ENCODE peak calls at places on chromosomes 11 and 22, in four cellular contexts. V is H9, C is mesendoderm, H is H1. G is an unnamed sample.

GRCh38 chr11:111777094-111778046 is 11.2 kb upstream of the PPP2R1B start:
- DNase-seq in V (no peak), C (peak; percentile 71), H (no peak), G (peak; percentile 82)

GRCh38 chr11:64661622-64662021 is 61.4 kb downstream of the NRXN2 start:
- DNase-seq in V (no peak), C (no peak), H (no peak), G (no peak)

GRCh38 chr11:118649941-118650340 is 29.5 kb downstream of the TREH start:
- DNase-seq in V (no peak), C (no peak), H (no peak), G (no peak)

GRCh38 chr11:132289590-132290256 is 919.3 kb downstream of the NTM start:
- DNase-seq in V (no peak), C (no peak), H (no peak), G (no peak)

GRCh38 chr11:65903068-65903481 is 2.9 kb upstream of the FOSL1 start:
- DNase-seq in V (peak; percentile 70), C (peak; percentile 96), H (no peak), G (peak; percentile 91)

GRCh38 chr11:43907028-43907966 is 26.7 kb downstream of the ALKBH3 start:
- DNase-seq in V (no peak), C (peak; percentile 15), H (no peak), G (no peak)

GRCh38 chr11:82858556-82859091 is 41.6 kb downstream of the PRCP start:
- DNase-seq in V (no peak), C (no peak), H (no peak), G (peak; percentile 71)

GRCh38 chr22:43446037-43446803 is 34.4 kb downstream of the MPPED1 start:
- DNase-seq in V (no peak), C (no peak), H (no peak), G (peak; percentile 4)

GRCh38 chr11:7548659-7549283 is 35.0 kb downstream of the PPFIBP2 start:
- DNase-seq in V (peak; percentile 89), C (peak; percentile 88), H (peak; percentile 62), G (no peak)

GRCh38 chr11:64849600-64850356 is 5.3 kb upstream of the CDC42BPG start:
- DNase-seq in V (no peak), C (no peak), H (no peak), G (no peak)

GRCh38 chr11:94854770-94855633 is 86.8 kb downstream of the AMOTL1 start:
- DNase-seq in V (no peak), C (no peak), H (no peak), G (no peak)

GRCh38 chr11:94858012-94858705 is 90.0 kb downstream of the AMOTL1 start:
- DNase-seq in V (no peak), C (no peak), H (no peak), G (no peak)

GRCh38 chr11:94860333-94860732 is 92.2 kb downstream of the AMOTL1 start:
- DNase-seq in V (no peak), C (no peak), H (no peak), G (no peak)

GRCh38 chr11:94855666-94856065 is 87.5 kb downstream of the AMOTL1 start:
- DNase-seq in V (no peak), C (no peak), H (no peak), G (no peak)

DNA sequence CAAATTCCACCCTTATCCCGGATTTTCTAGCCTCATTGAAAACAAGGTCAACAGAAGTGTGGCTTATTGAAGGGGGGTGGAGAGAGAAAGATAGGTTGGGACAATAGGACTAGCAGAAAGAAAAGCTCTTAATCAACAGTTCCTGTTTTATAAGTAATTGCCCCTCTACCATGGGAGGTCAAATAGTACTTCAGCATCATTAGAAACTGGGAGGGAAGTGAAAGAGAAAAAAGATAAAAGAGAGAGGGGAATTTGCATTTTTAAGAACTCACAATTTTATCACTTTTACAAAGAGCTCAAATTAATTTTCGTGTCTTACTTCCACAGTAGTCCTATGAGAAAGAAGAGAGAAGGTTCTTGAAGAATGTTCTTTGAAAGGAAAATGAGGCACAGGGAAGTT is 89.2 kb downstream of the AMOTL1 start:
- DNase-seq in V (no peak), C (no peak), H (no peak), G (no peak)
- H4K5ac ChIP-seq in V (no peak overlapping the region), C (no peak overlapping the region), H (no peak overlapping the region), G (peak overlapping the region; percentile 17)

GRCh38 chr11:79670846-79671245 is 230.0 kb upstream of the TENM4 start:
- DNase-seq in V (no peak), C (no peak), H (no peak), G (no peak)

GRCh38 chr11:79663012-79663411 is 222.2 kb upstream of the TENM4 start:
- DNase-seq in V (no peak), C (no peak), H (no peak), G (no peak)

GRCh38 chr11:79672786-79673185 is 232.0 kb upstream of the TENM4 start:
- DNase-seq in V (no peak), C (no peak), H (no peak), G (no peak)

DNA sequence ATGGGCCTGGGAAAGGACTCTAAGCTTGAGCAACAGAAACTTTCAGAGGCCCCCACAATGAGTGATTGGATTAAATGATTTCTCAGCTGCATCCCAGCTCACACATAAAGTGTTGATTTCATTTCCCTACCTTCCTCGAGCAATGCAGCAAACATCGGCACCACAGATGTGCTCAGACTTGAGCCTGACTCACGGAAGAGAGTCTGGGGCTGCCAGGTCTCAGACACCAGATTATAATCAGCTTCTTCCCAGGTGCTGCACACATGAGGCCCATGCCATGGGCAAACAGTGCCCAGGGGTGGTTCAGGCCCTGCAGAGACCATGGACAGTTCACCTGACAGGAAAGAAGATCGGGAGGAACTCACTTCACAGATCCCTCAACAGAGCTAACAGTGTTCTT is 226.5 kb upstream of the TENM4 start:
- DNase-seq in V (no peak), C (no peak), H (no peak), G (no peak)
- H4K5ac ChIP-seq in V (no peak overlapping the region), C (no peak overlapping the region), H (no peak overlapping the region), G (no peak overlapping the region)

GRCh38 chr11:16211407-16211806 is 144.9 kb downstream of the SOX6 start:
- DNase-seq in V (no peak), C (peak; percentile 50), H (no peak), G (no peak)

GRCh38 chr11:16215352-16215751 is 141.0 kb downstream of the SOX6 start:
- DNase-seq in V (no peak), C (no peak), H (no peak), G (no peak)

GRCh38 chr11:16217631-16218030 is 138.7 kb downstream of the SOX6 start:
- DNase-seq in V (no peak), C (no peak), H (no peak), G (peak; percentile 33)

GRCh38 chr11:16216831-16217230 is 139.5 kb downstream of the SOX6 start:
- DNase-seq in V (no peak), C (no peak), H (no peak), G (no peak)
- H4K5ac ChIP-seq in V (no peak overlapping the region), C (no peak overlapping the region), H (no peak overlapping the region), G (no peak overlapping the region)

GRCh38 chr11:130871616-130872015 is 44.7 kb downstream of the SNX19 start:
- DNase-seq in V (no peak), C (no peak), H (no peak), G (no peak)
- H4K5ac ChIP-seq in V (no peak overlapping the region), C (no peak overlapping the region), H (no peak overlapping the region), G (no peak overlapping the region)

DNA sequence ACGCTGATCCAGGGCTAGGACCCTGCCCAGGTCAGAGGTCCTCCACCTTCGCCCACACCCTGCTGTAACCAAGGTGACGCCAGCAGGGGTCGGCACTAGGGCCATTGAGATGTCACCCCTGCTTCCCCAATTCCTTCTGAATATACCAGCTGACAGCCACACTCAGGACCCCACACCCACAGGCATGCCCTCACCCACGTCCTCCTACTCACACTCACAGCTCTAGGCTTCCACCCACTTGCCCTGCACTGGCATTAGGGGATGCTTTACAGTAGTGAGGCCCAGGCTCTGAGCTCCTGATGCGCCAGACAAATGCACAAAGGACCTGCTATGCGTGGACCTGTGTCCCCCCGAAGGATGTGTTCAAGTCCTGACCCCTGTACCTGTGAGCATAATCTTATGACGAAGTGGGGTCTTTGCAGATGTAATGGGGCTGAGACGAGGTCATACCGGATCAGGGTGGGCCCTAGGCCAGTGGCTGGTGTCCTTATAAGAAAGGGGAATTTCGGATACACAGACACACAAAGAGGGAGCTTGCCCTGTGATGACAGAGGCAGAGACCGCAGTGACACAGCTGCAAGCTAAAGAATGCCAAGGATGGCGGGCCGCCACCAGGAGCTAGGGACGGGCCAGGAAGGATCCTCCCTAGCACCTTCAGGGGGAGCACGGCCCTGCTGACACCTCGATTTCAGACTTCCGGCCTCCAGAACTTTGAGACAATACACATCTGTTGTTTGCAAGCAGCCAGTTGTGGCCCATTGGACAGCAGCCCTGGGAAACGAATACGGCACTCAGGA is 11.2 kb downstream of the WNT11 start:
- DNase-seq in V (no peak), C (no peak), H (no peak), G (no peak)
- H4K5ac ChIP-seq in V (no peak overlapping the region), C (no peak overlapping the region), H (no peak overlapping the region), G (no peak overlapping the region)

GRCh38 chr22:39932918-39933649 is 27.1 kb upstream of the TMA7B start:
- DNase-seq in V (peak; percentile 84), C (peak; percentile 91), H (peak; percentile 78), G (no peak)
- H4K5ac ChIP-seq in V (no peak overlapping the region), C (no peak overlapping the region), H (no peak overlapping the region), G (no peak overlapping the region)

GRCh38 chr11:92750794-92751193 is 218.7 kb upstream of the MTNR1B start:
- DNase-seq in V (no peak), C (no peak), H (no peak), G (no peak)
- H4K5ac ChIP-seq in V (no peak overlapping the region), C (no peak overlapping the region), H (no peak overlapping the region), G (no peak overlapping the region)

GRCh38 chr22:22386602-22387385 is 121.7 kb downstream of the ZNF280B start:
- DNase-seq in V (no peak), C (no peak), H (no peak), G (no peak)

GRCh38 chr22:22388055-22388454 is 120.5 kb downstream of the ZNF280B start:
- DNase-seq in V (no peak), C (no peak), H (no peak), G (no peak)

GRCh38 chr22:22384267-22384666 is 124.3 kb downstream of the ZNF280B start:
- DNase-seq in V (no peak), C (no peak), H (no peak), G (no peak)

GRCh38 chr22:22387386-22387736 is 121.2 kb downstream of the ZNF280B start:
- DNase-seq in V (no peak), C (no peak), H (no peak), G (no peak)

GRCh38 chr22:22384668-22385244 is 123.8 kb downstream of the ZNF280B start:
- DNase-seq in V (no peak), C (no peak), H (no peak), G (no peak)
- H4K5ac ChIP-seq in V (no peak overlapping the region), C (no peak overlapping the region), H (no peak overlapping the region), G (no peak overlapping the region)